ENCODE peak calls at places on chromosomes 3 and 15, in seven cellular contexts. B, H, L, M, T, D and Z are unnamed samples. For H3K4me1, the result is how much of the 10 kb centered on the place peaks cover.

GRCh38 chr3:16448691-16449090 is 64.8 kb downstream of the RFTN1 start:
- DNase-seq in B (peak), H (peak), L (peak), M (no peak), T (peak), D (peak), Z (no peak)

GRCh38 chr3:8990266-8991215 is 27.3 kb upstream of the RAD18 start:
- DNase-seq in B (no peak), H (no peak), L (no peak), M (no peak), T (no peak), D (no peak), Z (no peak)

GRCh38 chr3:88302003-88302393 is 152.2 kb downstream of the C3orf38 start:
- DNase-seq in B (no peak), H (no peak), L (no peak), M (no peak), T (no peak), D (no peak), Z (no peak)

GRCh38 chr3:56591256-56591655 is 34.3 kb downstream of the CCDC66 start:
- DNase-seq in B (no peak), H (no peak), L (no peak), M (no peak), T (no peak), D (no peak), Z (no peak)

GRCh38 chr15:60421544-60421943 is 23.8 kb upstream of the ANXA2 start:
- DNase-seq in B (no peak), H (no peak), L (no peak), M (no peak), T (no peak), D (no peak), Z (no peak)

GRCh38 chr3:45571969-45572368 is 22.6 kb upstream of the LIMD1 start:
- DNase-seq in B (no peak), H (no peak), L (no peak), M (no peak), T (no peak), D (no peak), Z (no peak)

GRCh38 chr3:15527031-15527459 is 5.5 kb upstream of the COLQ start:
- DNase-seq in B (no peak), H (no peak), L (no peak), M (no peak), T (no peak), D (no peak), Z (no peak)

GRCh38 chr3:149609595-149609994 is 48.2 kb downstream of the WWTR1 start:
- DNase-seq in B (no peak), H (no peak), L (no peak), M (no peak), T (no peak), D (no peak), Z (no peak)

GRCh38 chr3:85433334-85433733 is 474.5 kb downstream of the CADM2 start:
- DNase-seq in B (no peak), H (no peak), L (no peak), M (no peak), T (no peak), D (no peak), Z (no peak)

GRCh38 chr3:62876064-62876463 is 848 bp upstream of the CADPS start:
- DNase-seq in B (peak), H (peak), L (no peak), M (peak), T (no peak), D (no peak), Z (no peak)

GRCh38 chr3:12961007-12961725 is 112.1 kb downstream of the IQSEC1 start:
- DNase-seq in B (no peak), H (no peak), L (no peak), M (no peak), T (no peak), D (no peak), Z (no peak)

GRCh38 chr3:72482589-72483249 is 365.5 kb downstream of the SHQ1 start:
- DNase-seq in B (peak), H (peak), L (no peak), M (peak), T (peak), D (peak), Z (peak)

GRCh38 chr3:24662449-24663345 is 168.0 kb upstream of the THRB start:
- DNase-seq in B (no peak), H (no peak), L (no peak), M (no peak), T (no peak), D (no peak), Z (no peak)

GRCh38 chr3:79405183-79405582 is 362.6 kb downstream of the ROBO1 start:
- DNase-seq in B (no peak), H (no peak), L (no peak), M (no peak), T (no peak), D (no peak), Z (no peak)

GRCh38 chr15:58898150-58898680 is 35.3 kb downstream of the SLTM start:
- DNase-seq in B (no peak), H (no peak), L (no peak), M (no peak), T (no peak), D (no peak), Z (no peak)

GRCh38 chr3:184430940-184431339 is 51.1 kb downstream of the CHRD start:
- DNase-seq in B (no peak), H (no peak), L (no peak), M (no peak), T (no peak), D (no peak), Z (no peak)

GRCh38 chr15:33808720-33809119 is 159.6 kb upstream of the CHRM5 start:
- DNase-seq in B (no peak), H (no peak), L (no peak), M (no peak), T (no peak), D (no peak), Z (no peak)

GRCh38 chr3:65449841-65450416 is 588.8 kb downstream of the MAGI1 start:
- DNase-seq in B (no peak), H (no peak), L (no peak), M (no peak), T (no peak), D (no peak), Z (no peak)

GRCh38 chr15:101250331-101250730 is 1.5 kb downstream of the CHSY1 start:
- DNase-seq in B (no peak), H (no peak), L (no peak), M (no peak), T (no peak), D (no peak), Z (no peak)

GRCh38 chr15:74172751-74173544 is 562 bp upstream of the ISLR start:
- DNase-seq in B (peak), H (peak), L (no peak), M (no peak), T (peak), D (peak), Z (no peak)

GRCh38 chr15:25508369-25509002 is 69.7 kb upstream of the UBE3A start:
- DNase-seq in B (no peak), H (no peak), L (peak), M (no peak), T (no peak), D (no peak), Z (peak)

GRCh38 chr3:99730870-99731269 is 86.8 kb upstream of the CMSS1 start:
- DNase-seq in B (no peak), H (no peak), L (no peak), M (no peak), T (no peak), D (no peak), Z (no peak)

GRCh38 chr15:35477853-35478252 is 68.1 kb downstream of the DPH6 start:
- DNase-seq in B (no peak), H (no peak), L (no peak), M (no peak), T (no peak), D (no peak), Z (no peak)

GRCh38 chr3:49076627-49077026 is 17.2 kb downstream of the QRICH1 start:
- DNase-seq in B (no peak), H (no peak), L (no peak), M (no peak), T (no peak), D (no peak), Z (no peak)

GRCh38 chr15:63089260-63090043 is 32.2 kb upstream of the LACTB start:
- DNase-seq in B (peak), H (peak), L (no peak), M (no peak), T (no peak), D (no peak), Z (no peak)

GRCh38 chr15:70126382-70126781 is 28.7 kb upstream of the TLE3 start:
- DNase-seq in B (no peak), H (no peak), L (no peak), M (no peak), T (no peak), D (no peak), Z (no peak)

GRCh38 chr3:164018500-164018899 is 1059.8 kb downstream of the SI start:
- DNase-seq in B (no peak), H (no peak), L (no peak), M (no peak), T (no peak), D (no peak), Z (no peak)

GRCh38 chr3:185630182-185630622 is 44.1 kb downstream of the SENP2 start:
- DNase-seq in B (peak), H (peak), L (no peak), M (no peak), T (no peak), D (no peak), Z (no peak)

GRCh38 chr15:51621917-51622268 is 678 bp downstream of the DMXL2 start:
- DNase-seq in B (peak), H (peak), L (peak), M (no peak), T (peak), D (peak), Z (peak)

GRCh38 chr15:91887321-91887720 is 33.8 kb downstream of the SLCO3A1 start:
- DNase-seq in B (no peak), H (peak), L (no peak), M (no peak), T (no peak), D (no peak), Z (no peak)

GRCh38 chr3:157310329-157311065 is 126.2 kb upstream of the PTX3 start:
- DNase-seq in B (no peak), H (no peak), L (no peak), M (no peak), T (no peak), D (no peak), Z (no peak)

GRCh38 chr15:52011711-52012144 is 7.3 kb upstream of the MAPK6 start:
- DNase-seq in B (no peak), H (no peak), L (no peak), M (no peak), T (no peak), D (no peak), Z (no peak)

GRCh38 chr3:182618981-182619591 is 174.2 kb upstream of the ATP11B start:
- DNase-seq in B (no peak), H (no peak), L (peak), M (no peak), T (no peak), D (no peak), Z (no peak)

GRCh38 chr15:43186003-43186353 is 775 bp downstream of the CCNDBP1 start:
- DNase-seq in B (peak), H (no peak), L (no peak), M (peak), T (no peak), D (no peak), Z (no peak)

GRCh38 chr3:78900426-78900825 is 867.4 kb downstream of the ROBO1 start:
- DNase-seq in B (no peak), H (no peak), L (no peak), M (no peak), T (no peak), D (no peak), Z (no peak)

GRCh38 chr3:71372911-71373637 is 210.5 kb downstream of the FOXP1 start:
- DNase-seq in B (no peak), H (no peak), L (no peak), M (no peak), T (no peak), D (no peak), Z (peak)

GRCh38 chr3:35183915-35184675 is 455.2 kb upstream of the ARPP21 start:
- DNase-seq in B (no peak), H (no peak), L (no peak), M (no peak), T (no peak), D (no peak), Z (no peak)
- H3K4me3 ChIP-seq in B (no peak), H (no peak), L (no peak), M (no peak), T (no peak), D (no peak), Z (no peak)

DNA sequence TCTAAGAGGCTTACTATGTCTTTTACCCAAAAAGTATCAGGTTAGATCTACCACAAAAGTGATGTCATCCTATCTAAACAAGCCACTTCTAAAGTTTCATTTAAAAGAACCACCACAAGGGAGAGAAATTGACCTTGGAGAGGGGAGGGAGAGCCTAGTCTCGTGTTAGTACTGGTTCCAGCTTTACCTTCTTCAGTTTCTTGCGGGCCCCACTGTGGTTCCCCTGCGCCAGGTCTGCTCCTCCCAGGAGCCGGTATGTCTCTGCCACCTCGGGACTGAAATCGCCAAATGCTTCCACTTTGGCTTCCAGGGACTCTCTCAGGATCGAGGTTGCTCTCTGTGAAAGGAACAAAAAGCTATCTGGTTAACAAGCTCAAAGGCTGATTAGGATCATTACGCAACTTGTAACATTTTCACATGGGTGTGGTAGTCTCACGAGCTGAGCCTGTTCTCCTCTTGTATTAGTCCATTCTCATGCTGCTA is 51.1 kb downstream of the SYNM start:
- DNase-seq in B (no peak), H (no peak), L (no peak), M (no peak), T (no peak), D (no peak), Z (no peak)
- H3K27ac ChIP-seq in B (no peak), H (no peak), L (no peak), M (no peak), T (no peak), D (no peak), Z (no peak)

DNA sequence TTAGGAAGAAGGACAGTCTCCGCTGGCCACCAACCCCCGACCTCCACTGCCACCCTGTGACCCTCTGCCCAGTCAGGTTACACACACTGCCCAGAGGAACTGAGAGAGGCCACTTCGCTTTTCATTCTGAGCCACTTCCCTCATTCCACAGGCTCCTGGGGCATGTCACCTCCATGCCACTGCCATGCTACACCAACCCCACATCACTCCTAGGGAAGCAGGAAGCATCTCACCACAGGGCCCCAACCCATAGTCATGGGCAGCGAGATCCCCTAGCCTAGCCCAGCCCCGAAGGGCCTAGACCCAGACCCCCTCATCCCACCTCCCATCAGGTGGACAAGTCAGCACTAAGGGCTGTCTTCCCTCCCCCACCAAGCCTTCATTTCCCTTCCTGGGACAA is 1.4 kb downstream of the PLCB2 start:
- DNase-seq in B (no peak), H (no peak), L (no peak), M (no peak), T (peak), D (no peak), Z (no peak)
- H3K4me1 ChIP-seq in B (under half), H (under half), L (under half), M (under half), T (under half), D (under half), Z (under half)

DNA sequence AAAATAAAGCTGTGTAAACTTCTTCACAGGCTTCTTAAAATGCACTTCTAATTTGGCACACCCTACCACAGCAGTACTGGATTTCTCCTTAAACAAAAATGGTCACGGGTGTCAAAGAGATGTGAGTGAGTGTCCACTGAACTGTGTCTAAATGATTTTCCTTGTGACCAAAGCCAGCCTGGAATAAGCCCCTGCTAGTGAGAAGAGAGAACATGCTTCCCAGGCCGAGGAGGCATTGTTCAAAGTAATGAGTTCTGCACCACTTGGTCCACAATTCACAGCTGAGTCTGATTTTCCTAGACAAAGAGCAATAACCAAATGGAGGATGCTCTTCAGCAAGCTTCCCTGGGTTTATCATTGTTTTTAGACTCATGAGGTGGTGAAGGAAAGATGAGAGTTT is 3.8 kb downstream of the PLCH1 start:
- DNase-seq in B (peak), H (no peak), L (no peak), M (no peak), T (no peak), D (no peak), Z (no peak)
- H3K4me3 ChIP-seq in B (no peak), H (no peak), L (no peak), M (no peak), T (no peak), D (no peak), Z (no peak)

GRCh38 chr3:175433026-175433668 is 574.0 kb downstream of the NAALADL2 start:
- DNase-seq in B (no peak), H (no peak), L (no peak), M (no peak), T (no peak), D (no peak), Z (no peak)
- H3K27ac ChIP-seq in B (no peak), H (peak), L (no peak), M (no peak), T (peak), D (no peak), Z (no peak)